ENCODE peak calls at places on chromosomes 13 and 19, in ten cellular contexts. X, V, Q, C, F, L, J, S, E and I are unnamed samples.

GRCh38 chr13:49517461-49517860 is 21.7 kb downstream of the PHF11 start:
- DNase-seq in X (no peak), V (peak), Q (peak), C (no peak), F (no peak), L (no peak), J (no peak), S (no peak), E (no peak), I (no peak)

GRCh38 chr13:111883571-111884343 is 183.2 kb upstream of the SOX1 start:
- DNase-seq in X (no peak), V (no peak), Q (no peak), C (no peak), F (no peak), L (no peak), J (no peak), S (no peak), E (no peak), I (no peak)

GRCh38 chr13:23547000-23547590 is 23.1 kb upstream of the TNFRSF19 start:
- DNase-seq in X (no peak), V (peak), Q (no peak), C (no peak), F (no peak), L (no peak), J (no peak), S (no peak), E (no peak), I (peak)

GRCh38 chr13:44280461-44280860 is 93.2 kb upstream of the SERP2 start:
- DNase-seq in X (no peak), V (no peak), Q (no peak), C (no peak), F (no peak), L (no peak), J (no peak), S (no peak), E (no peak), I (no peak)

GRCh38 chr13:114099918-114100445 is 32.4 kb downstream of the RASA3 start:
- DNase-seq in X (no peak), V (no peak), Q (no peak), C (no peak), F (no peak), L (no peak), J (no peak), S (no peak), E (no peak), I (peak)

GRCh38 chr19:51607077-51607476 is 23.1 kb downstream of the SIGLEC5 start:
- DNase-seq in X (peak), V (no peak), Q (no peak), C (no peak), F (no peak), L (no peak), J (no peak), S (no peak), E (no peak), I (no peak)

GRCh38 chr13:43156916-43157315 is 133.5 kb downstream of the DNAJC15 start:
- DNase-seq in X (no peak), V (no peak), Q (no peak), C (no peak), F (no peak), L (no peak), J (no peak), S (no peak), E (no peak), I (no peak)

GRCh38 chr19:15282311-15282705 is 50.0 kb downstream of the BRD4 start:
- DNase-seq in X (no peak), V (no peak), Q (no peak), C (no peak), F (no peak), L (no peak), J (no peak), S (no peak), E (no peak), I (no peak)

GRCh38 chr19:4337906-4338440 is 654 bp downstream of the STAP2 start:
- DNase-seq in X (no peak), V (no peak), Q (no peak), C (peak), F (peak), L (no peak), J (no peak), S (no peak), E (no peak), I (no peak)

GRCh38 chr19:42269518-42270345 is 680 bp downstream of the CIC start:
- DNase-seq in X (peak), V (no peak), Q (peak), C (no peak), F (no peak), L (no peak), J (no peak), S (no peak), E (no peak), I (peak)

GRCh38 chr13:40922437-40923040 is 96.6 kb downstream of the ELF1 start:
- DNase-seq in X (peak), V (peak), Q (no peak), C (no peak), F (no peak), L (no peak), J (no peak), S (no peak), E (no peak), I (no peak)

GRCh38 chr19:16825312-16826168 is 3.7 kb upstream of the SIN3B start:
- DNase-seq in X (no peak), V (peak), Q (peak), C (peak), F (no peak), L (no peak), J (peak), S (no peak), E (no peak), I (peak)

GRCh38 chr19:2027361-2027760 is 11.8 kb upstream of the BTBD2 start:
- DNase-seq in X (no peak), V (no peak), Q (no peak), C (no peak), F (peak), L (no peak), J (no peak), S (no peak), E (no peak), I (no peak)